ENCODE peak calls at places on chromosome 4, in ten cellular contexts. V is choroid plexus epithelial cell; D is stimulated activated CD8-positive, alpha-beta memory T cell treated with anti-CD3 and anti-CD28 coated beads, Interleukin-4, amount 100 ng/mL, for 1 hour; S is mucosa of descending colon; J is frontal cortex; U is caudate nucleus; E is memory B cell; W is stimulated activated CD4-positive, alpha-beta T cell treated with anti-CD3 and anti-CD28 coated beads, Interleukin-4, amount 100 ng/mL, for 1 hour; A is A172; Q is left colon. Y is an unnamed sample.

GRCh38 chr4:148740701-148741100 is 298.5 kb upstream of the NR3C2 start:
- DNase-seq in V (no peak), D (no peak), S (no peak), J (no peak), U (no peak), E (no peak), W (no peak), A (no peak), Q (no peak), Y (no peak)

GRCh38 chr4:23818097-23818648 is 71.7 kb downstream of the PPARGC1A start:
- DNase-seq in V (no peak), D (no peak), S (peak; percentile 16), J (no peak), U (no peak), E (no peak), W (no peak), A (no peak), Q (no peak), Y (no peak)

GRCh38 chr4:138401330-138401729 is 159.2 kb upstream of the SLC7A11 start:
- DNase-seq in V (peak; percentile 54), D (no peak), S (peak; percentile 14), J (no peak), U (no peak), E (no peak), W (no peak), A (no peak), Q (no peak), Y (no peak)

GRCh38 chr4:166941629-166942028 is 292.7 kb downstream of the SPOCK3 start:
- DNase-seq in V (peak; percentile 1), D (no peak), S (no peak), J (no peak), U (no peak), E (no peak), W (no peak), A (peak; percentile 42), Q (no peak), Y (no peak)

GRCh38 chr4:107897823-107898222 is 33.5 kb upstream of the CYP2U1 start:
- DNase-seq in V (no peak), D (no peak), S (no peak), J (no peak), U (no peak), E (no peak), W (no peak), A (no peak), Q (no peak), Y (no peak)

GRCh38 chr4:151324449-151325319 is 721 bp downstream of the SH3D19 start:
- DNase-seq in V (peak; percentile 23), D (no peak), S (peak; percentile 90), J (peak; percentile 36), U (peak; percentile 30), E (no peak), W (no peak), A (peak; percentile 74), Q (peak; percentile 72), Y (no peak)

GRCh38 chr4:61180405-61180804 is 19.7 kb upstream of the ADGRL3 start:
- DNase-seq in V (no peak), D (no peak), S (no peak), J (no peak), U (no peak), E (no peak), W (no peak), A (no peak), Q (no peak), Y (no peak)

GRCh38 chr4:70601422-70602039 is 9.5 kb downstream of the AMBN start:
- DNase-seq in V (peak; percentile 84), D (peak; percentile 4), S (peak; percentile 51), J (no peak), U (no peak), E (peak; percentile 62), W (peak; percentile 51), A (peak; percentile 61), Q (peak; percentile 35), Y (peak; percentile 68)

GRCh38 chr4:16123356-16124084 is 39.7 kb upstream of the PROM1 start:
- DNase-seq in V (no peak), D (no peak), S (no peak), J (no peak), U (no peak), E (no peak), W (no peak), A (no peak), Q (no peak), Y (no peak)

GRCh38 chr4:182242793-182243192 is 409 bp upstream of the TENM3 start:
- DNase-seq in V (peak; percentile 81), D (no peak), S (no peak), J (no peak), U (no peak), E (no peak), W (no peak), A (peak; percentile 90), Q (no peak), Y (peak; percentile 17)

GRCh38 chr4:147284218-147284617 is 196.7 kb upstream of the EDNRA start:
- DNase-seq in V (no peak), D (no peak), S (no peak), J (no peak), U (no peak), E (no peak), W (no peak), A (no peak), Q (no peak), Y (no peak)

GRCh38 chr4:9735515-9735914 is 45.9 kb upstream of the DRD5 start:
- DNase-seq in V (no peak), D (no peak), S (no peak), J (no peak), U (no peak), E (no peak), W (no peak), A (no peak), Q (peak; percentile 9), Y (no peak)

GRCh38 chr4:15656038-15656470 is 897 bp upstream of the FBXL5 start:
- DNase-seq in V (peak; percentile 65), D (no peak), S (no peak), J (peak; percentile 20), U (no peak), E (no peak), W (no peak), A (no peak), Q (no peak), Y (no peak)

GRCh38 chr4:10003666-10004065 is 17.6 kb downstream of the SLC2A9 start:
- DNase-seq in V (no peak), D (no peak), S (no peak), J (no peak), U (no peak), E (no peak), W (no peak), A (no peak), Q (no peak), Y (no peak)

GRCh38 chr4:22029803-22030202 is 81.2 kb upstream of the KCNIP4 start:
- DNase-seq in V (no peak), D (no peak), S (peak; percentile 5), J (no peak), U (no peak), E (no peak), W (no peak), A (no peak), Q (peak; percentile 14), Y (no peak)

GRCh38 chr4:48222491-48222890 is 47.1 kb downstream of the TEC start:
- DNase-seq in V (no peak), D (no peak), S (no peak), J (no peak), U (no peak), E (no peak), W (no peak), A (no peak), Q (no peak), Y (no peak)

GRCh38 chr4:71231073-71231752 is 107.6 kb upstream of the SLC4A4 start:
- DNase-seq in V (no peak), D (no peak), S (peak; percentile 86), J (no peak), U (peak; percentile 27), E (no peak), W (no peak), A (no peak), Q (peak; percentile 85), Y (peak; percentile 39)

GRCh38 chr4:26937136-26937535 is 76.5 kb downstream of the STIM2 start:
- DNase-seq in V (no peak), D (no peak), S (no peak), J (no peak), U (no peak), E (peak; percentile 8), W (no peak), A (no peak), Q (no peak), Y (no peak)

GRCh38 chr4:145352438-145353145 is 129.1 kb upstream of the SMAD1 start:
- DNase-seq in V (no peak), D (no peak), S (no peak), J (no peak), U (no peak), E (no peak), W (no peak), A (no peak), Q (no peak), Y (no peak)

GRCh38 chr4:29320947-29321583 is 1399.1 kb upstream of the PCDH7 start:
- DNase-seq in V (no peak), D (no peak), S (no peak), J (no peak), U (no peak), E (no peak), W (no peak), A (no peak), Q (no peak), Y (no peak)

GRCh38 chr4:126465341-126465740 is 1150.6 kb downstream of the FAT4 start:
- DNase-seq in V (peak; percentile 8), D (no peak), S (no peak), J (no peak), U (no peak), E (no peak), W (no peak), A (no peak), Q (no peak), Y (no peak)

GRCh38 chr4:52552778-52553177 is 106.3 kb downstream of the USP46 start:
- DNase-seq in V (no peak), D (no peak), S (no peak), J (no peak), U (no peak), E (no peak), W (no peak), A (peak; percentile 18), Q (no peak), Y (no peak)

GRCh38 chr4:64250488-64250887 is 158.8 kb downstream of the TECRL start:
- DNase-seq in V (no peak), D (no peak), S (no peak), J (no peak), U (no peak), E (no peak), W (no peak), A (no peak), Q (no peak), Y (no peak)

GRCh38 chr4:153566751-153567150 is 100.6 kb downstream of the TMEM131L start:
- DNase-seq in V (no peak), D (no peak), S (peak; percentile 19), J (no peak), U (no peak), E (no peak), W (no peak), A (no peak), Q (peak; percentile 31), Y (no peak)

GRCh38 chr4:157005831-157006230 is 34.2 kb upstream of the PDGFC start:
- DNase-seq in V (no peak), D (no peak), S (no peak), J (no peak), U (no peak), E (no peak), W (no peak), A (no peak), Q (no peak), Y (no peak)

GRCh38 chr4:85475631-85476233 is 782 bp downstream of the ARHGAP24 start:
- DNase-seq in V (peak; percentile 65), D (no peak), S (peak; percentile 23), J (no peak), U (no peak), E (no peak), W (no peak), A (no peak), Q (peak; percentile 42), Y (peak; percentile 36)

GRCh38 chr4:4859010-4859798 is at the start of gene MSX1:
- DNase-seq in V (peak; percentile 88), D (no peak), S (peak; percentile 85), J (peak; percentile 97), U (peak; percentile 25), E (no peak), W (peak; percentile 56), A (peak; percentile 66), Q (peak; percentile 82), Y (peak; percentile 90)

GRCh38 chr4:10239982-10240654 is 123.5 kb upstream of the WDR1 start:
- DNase-seq in V (no peak), D (no peak), S (no peak), J (no peak), U (no peak), E (no peak), W (no peak), A (no peak), Q (no peak), Y (no peak)